ENCODE peak calls at places on chromosome 22, in ten cellular contexts. V is H1; U is left lung; N is effector memory CD4-positive, alpha-beta T cell; X is spleen; E is substantia nigra; K is colonic mucosa; F is prostate gland; R is cardiac muscle cell; B is astrocyte. O is an unnamed sample.

GRCh38 chr22:49305966-49306631 is 521.6 kb downstream of the BRD1 start:
- DNase-seq in V (no peak), U (no peak), N (no peak), X (peak), E (no peak), K (peak), F (no peak), R (no peak), B (no peak), O (no peak)

GRCh38 chr22:50507421-50507990 is at the start of gene LMF2:
- DNase-seq in V (no peak), U (peak), N (peak), X (peak), E (no peak), K (peak), F (peak), R (no peak), B (no peak), O (peak)

GRCh38 chr22:42462016-42462415 is 29.8 kb upstream of the NFAM1 start:
- DNase-seq in V (no peak), U (no peak), N (no peak), X (no peak), E (no peak), K (no peak), F (no peak), R (no peak), B (no peak), O (no peak)

GRCh38 chr22:39264344-39265116 is 19.7 kb upstream of the PDGFB start:
- DNase-seq in V (no peak), U (peak), N (no peak), X (no peak), E (peak), K (peak), F (no peak), R (no peak), B (no peak), O (peak)

GRCh38 chr22:32992821-32993220 is 65.4 kb downstream of the SYN3 start:
- DNase-seq in V (no peak), U (no peak), N (no peak), X (no peak), E (no peak), K (no peak), F (no peak), R (no peak), B (no peak), O (no peak)

GRCh38 chr22:50701428-50702154 is 29.0 kb downstream of the SHANK3 start:
- DNase-seq in V (no peak), U (peak), N (no peak), X (no peak), E (no peak), K (no peak), F (no peak), R (no peak), B (no peak), O (peak)

GRCh38 chr22:44880588-44881245 is 128.3 kb downstream of the ARHGAP8 start:
- DNase-seq in V (no peak), U (no peak), N (no peak), X (peak), E (no peak), K (no peak), F (no peak), R (no peak), B (no peak), O (no peak)

GRCh38 chr22:44823396-44823795 is 71.0 kb downstream of the ARHGAP8 start:
- DNase-seq in V (no peak), U (no peak), N (no peak), X (peak), E (no peak), K (no peak), F (no peak), R (no peak), B (no peak), O (no peak)

GRCh38 chr22:44597616-44598015 is 99.6 kb upstream of the RTL6 start:
- DNase-seq in V (no peak), U (no peak), N (no peak), X (no peak), E (no peak), K (no peak), F (no peak), R (no peak), B (no peak), O (no peak)

GRCh38 chr22:11629661-11630385 is 3898.2 kb upstream of the OR11H1 start:
- DNase-seq in V (no peak), U (no peak), N (no peak), X (peak), E (no peak), K (no peak), F (no peak), R (no peak), B (no peak), O (no peak)

GRCh38 chr22:35319244-35319985 is 19.7 kb downstream of the TOM1 start:
- DNase-seq in V (no peak), U (peak), N (no peak), X (peak), E (no peak), K (no peak), F (no peak), R (no peak), B (no peak), O (no peak)

GRCh38 chr22:25736378-25737011 is 5.5 kb upstream of the MYO18B start:
- DNase-seq in V (no peak), U (no peak), N (no peak), X (no peak), E (no peak), K (no peak), F (no peak), R (no peak), B (no peak), O (no peak)

GRCh38 chr22:32985899-32986772 is 72.0 kb downstream of the SYN3 start:
- DNase-seq in V (peak), U (peak), N (no peak), X (no peak), E (peak), K (peak), F (peak), R (peak), B (peak), O (peak)

GRCh38 chr22:19181786-19182471 is 3.4 kb upstream of the SLC25A1 start:
- DNase-seq in V (no peak), U (no peak), N (no peak), X (no peak), E (no peak), K (no peak), F (no peak), R (no peak), B (no peak), O (no peak)

GRCh38 chr22:39351689-39352214 is 2.0 kb downstream of the SYNGR1 start:
- DNase-seq in V (no peak), U (no peak), N (no peak), X (peak), E (no peak), K (no peak), F (no peak), R (no peak), B (peak), O (no peak)

GRCh38 chr22:35752172-35752832 is 34.6 kb downstream of the APOL5 start:
- DNase-seq in V (no peak), U (no peak), N (no peak), X (no peak), E (no peak), K (no peak), F (no peak), R (no peak), B (no peak), O (no peak)

GRCh38 chr22:35921777-35922176 is 106.8 kb downstream of the RBFOX2 start:
- DNase-seq in V (no peak), U (peak), N (no peak), X (no peak), E (no peak), K (peak), F (peak), R (peak), B (peak), O (no peak)

GRCh38 chr22:36541831-36542391 is 12.9 kb upstream of the EIF3D start:
- DNase-seq in V (no peak), U (no peak), N (no peak), X (no peak), E (no peak), K (no peak), F (peak), R (peak), B (peak), O (no peak)

GRCh38 chr22:48429621-48430020 is 1398.1 kb downstream of the BRD1 start:
- DNase-seq in V (no peak), U (no peak), N (no peak), X (no peak), E (no peak), K (no peak), F (no peak), R (no peak), B (no peak), O (no peak)

GRCh38 chr22:31538815-31539214 is 42.5 kb downstream of the SFI1 start:
- DNase-seq in V (no peak), U (no peak), N (no peak), X (no peak), E (no peak), K (no peak), F (no peak), R (no peak), B (no peak), O (no peak)

GRCh38 chr22:35544189-35544588 is 3.6 kb downstream of the RASD2 start:
- DNase-seq in V (no peak), U (no peak), N (no peak), X (no peak), E (no peak), K (no peak), F (no peak), R (no peak), B (no peak), O (no peak)

GRCh38 chr22:24107668-24108067 is 73.6 kb upstream of the SUSD2 start:
- DNase-seq in V (no peak), U (peak), N (no peak), X (no peak), E (peak), K (peak), F (peak), R (peak), B (peak), O (peak)

GRCh38 chr22:24440718-24441405 is 13.5 kb downstream of the ADORA2A start:
- DNase-seq in V (no peak), U (no peak), N (no peak), X (peak), E (no peak), K (no peak), F (no peak), R (no peak), B (no peak), O (no peak)

GRCh38 chr22:30212996-30213441 is 33.5 kb downstream of the LIF start:
- DNase-seq in V (no peak), U (no peak), N (no peak), X (peak), E (no peak), K (no peak), F (no peak), R (peak), B (no peak), O (peak)

GRCh38 chr22:40348025-40348658 is 1.8 kb downstream of the ADSL start:
- DNase-seq in V (no peak), U (no peak), N (peak), X (peak), E (no peak), K (peak), F (peak), R (peak), B (peak), O (no peak)

GRCh38 chr22:50184541-50185383 is 951 bp upstream of the TRABD start:
- DNase-seq in V (no peak), U (no peak), N (no peak), X (peak), E (no peak), K (no peak), F (no peak), R (no peak), B (no peak), O (no peak)

GRCh38 chr22:41565403-41566054 is 4.7 kb downstream of the CSDC2 start:
- DNase-seq in V (no peak), U (no peak), N (no peak), X (no peak), E (no peak), K (no peak), F (no peak), R (peak), B (peak), O (no peak)

GRCh38 chr22:40112595-40112994 is 65.1 kb upstream of the TNRC6B start:
- DNase-seq in V (no peak), U (no peak), N (no peak), X (no peak), E (no peak), K (no peak), F (no peak), R (no peak), B (no peak), O (no peak)

GRCh38 chr22:48837341-48837935 is 990.2 kb downstream of the BRD1 start:
- DNase-seq in V (no peak), U (no peak), N (no peak), X (peak), E (no peak), K (no peak), F (no peak), R (no peak), B (no peak), O (no peak)

GRCh38 chr22:31020334-31020733 is 51.3 kb downstream of the TUG1 start:
- DNase-seq in V (peak), U (no peak), N (no peak), X (no peak), E (no peak), K (no peak), F (no peak), R (no peak), B (no peak), O (no peak)

GRCh38 chr22:26718905-26719304 is 61.5 kb downstream of the MIAT start:
- DNase-seq in V (no peak), U (no peak), N (no peak), X (no peak), E (no peak), K (no peak), F (no peak), R (peak), B (peak), O (no peak)

GRCh38 chr22:32475428-32476010 is 908 bp downstream of the FBXO7 start:
- DNase-seq in V (no peak), U (peak), N (no peak), X (peak), E (peak), K (peak), F (peak), R (peak), B (no peak), O (peak)

GRCh38 chr22:29257751-29258181 is 10.0 kb downstream of the RHBDD3 start:
- DNase-seq in V (no peak), U (no peak), N (no peak), X (no peak), E (no peak), K (no peak), F (no peak), R (no peak), B (no peak), O (no peak)

GRCh38 chr22:36536717-36537116 is 7.8 kb upstream of the EIF3D start:
- DNase-seq in V (no peak), U (no peak), N (no peak), X (no peak), E (no peak), K (no peak), F (no peak), R (no peak), B (no peak), O (no peak)

GRCh38 chr22:41584881-41585280 is 4.8 kb downstream of the PMM1 start:
- DNase-seq in V (no peak), U (no peak), N (no peak), X (no peak), E (no peak), K (no peak), F (no peak), R (no peak), B (no peak), O (no peak)

GRCh38 chr22:22820076-22820475 is 67.5 kb upstream of the IGLL5 start:
- DNase-seq in V (no peak), U (no peak), N (no peak), X (no peak), E (no peak), K (no peak), F (no peak), R (no peak), B (no peak), O (no peak)

GRCh38 chr22:50522806-50523438 is 2.5 kb downstream of the SCO2 start:
- DNase-seq in V (no peak), U (no peak), N (no peak), X (no peak), E (no peak), K (no peak), F (no peak), R (no peak), B (no peak), O (no peak)

GRCh38 chr22:43635101-43635500 is 177.0 kb downstream of the EFCAB6 start:
- DNase-seq in V (no peak), U (no peak), N (no peak), X (no peak), E (no peak), K (no peak), F (no peak), R (no peak), B (no peak), O (no peak)

GRCh38 chr22:38203090-38203810 is 1.5 kb downstream of the MAFF start:
- DNase-seq in V (no peak), U (peak), N (no peak), X (peak), E (no peak), K (peak), F (peak), R (peak), B (no peak), O (peak)
- H3K27ac ChIP-seq in V (no peak), U (peak), N (peak), X (peak), E (peak), K (peak), F (peak), R (no peak), B (peak), O (peak)

GRCh38 chr22:28034145-28034759 is 115.2 kb upstream of the PITPNB start:
- DNase-seq in V (no peak), U (no peak), N (no peak), X (peak), E (no peak), K (peak), F (no peak), R (no peak), B (no peak), O (no peak)
- H3K27ac ChIP-seq in V (no peak), U (peak), N (no peak), X (no peak), E (peak), K (no peak), F (peak), R (peak), B (no peak), O (peak)

DNA sequence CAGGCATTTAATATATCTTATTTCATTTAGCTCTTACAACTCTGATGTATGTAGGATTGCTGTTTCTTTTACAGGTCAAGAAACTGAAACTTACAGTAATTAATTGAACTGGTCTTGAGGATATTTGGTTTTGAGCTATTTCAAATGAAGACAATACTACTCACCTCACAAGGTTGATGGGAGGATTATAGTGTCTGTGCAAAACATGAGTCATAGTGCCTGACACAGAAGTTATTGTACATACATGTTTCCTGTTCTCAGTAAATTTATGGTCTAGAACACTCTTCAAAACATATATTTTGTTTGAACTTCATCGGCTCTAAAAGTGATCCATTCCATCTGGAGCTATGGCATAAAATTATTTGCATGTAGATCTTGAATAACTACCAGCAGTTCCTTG is 61.9 kb downstream of the CECR2 start:
- DNase-seq in V (no peak), U (no peak), N (no peak), X (no peak), E (no peak), K (no peak), F (no peak), R (no peak), B (no peak), O (no peak)
- H3K27ac ChIP-seq in V (no peak), U (no peak), N (no peak), X (no peak), E (no peak), K (no peak), F (no peak), R (no peak), B (no peak), O (no peak)

DNA sequence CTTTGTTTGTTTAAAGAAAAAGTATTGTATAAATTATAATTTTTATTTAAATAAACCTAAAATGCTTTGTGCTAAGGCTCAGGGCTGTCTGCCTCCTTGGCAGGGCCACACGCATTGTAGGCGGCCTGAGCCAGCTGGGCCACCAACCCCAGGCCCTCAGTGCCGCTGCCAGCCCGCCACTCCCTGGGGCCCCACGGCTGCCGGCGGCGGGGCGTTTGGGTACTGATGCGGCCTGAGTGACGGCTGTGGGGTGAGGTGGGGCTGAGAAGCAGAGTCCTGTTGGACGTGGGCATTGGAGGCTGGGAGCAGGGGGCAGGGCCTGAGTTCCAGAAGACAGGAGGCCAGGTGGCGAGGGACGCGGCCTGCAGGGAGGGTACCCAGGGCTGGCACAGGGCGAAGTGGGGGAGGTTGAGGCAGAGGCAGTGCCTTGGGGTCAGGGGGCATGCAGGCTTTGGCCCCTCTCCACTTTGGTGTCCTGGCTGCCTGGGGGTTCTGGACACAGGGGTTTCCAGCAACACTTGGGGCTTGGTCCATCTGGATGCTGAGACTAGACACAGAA is 58.3 kb downstream of the CERK start:
- DNase-seq in V (no peak), U (no peak), N (no peak), X (no peak), E (no peak), K (no peak), F (no peak), R (no peak), B (no peak), O (no peak)
- H3K27ac ChIP-seq in V (no peak), U (no peak), N (no peak), X (no peak), E (no peak), K (no peak), F (no peak), R (no peak), B (no peak), O (no peak)